ENCODE peak calls at places on chromosomes 16 and 17, in ten cellular contexts. N is fibroblast of gingiva; X is transverse colon; I is activated CD4-positive, CD25-positive, alpha-beta regulatory T cell treated with anti-CD3 and anti-CD28 coated beads, Interleukin-2, amount 50 U/mL, for 16 hours; S is uterus; Y is prostate gland; E is hypothalamus; H is stimulated activated CD8-positive, alpha-beta memory T cell treated with anti-CD3 and anti-CD28 coated beads, Interleukin-7, amount 100 ng/mL, for 1 hour; V is A673; G is heart left ventricle. L is an unnamed sample.

GRCh38 chr17:39921323-39921722 is 2.9 kb upstream of the GSDMB start:
- DNase-seq in H (no peak), N (no peak), Y (no peak), S (no peak), E (no peak), V (no peak), X (no peak), I (no peak), G (no peak), L (no peak)

GRCh38 chr17:5526821-5527598 is 40.6 kb downstream of the MIS12 start:
- DNase-seq in H (no peak), X (peak; percentile 26), G (peak; percentile 92), S (peak; percentile 85), V (peak; percentile 79), I (no peak), E (peak; percentile 76), Y (peak; percentile 12), N (peak; percentile 93), L (peak; percentile 90)

GRCh38 chr17:31394544-31394943 is 3.1 kb downstream of the RAB11FIP4 start:
- DNase-seq in Y (no peak), H (no peak), G (peak; percentile 70), I (no peak), S (no peak), E (no peak), X (no peak), V (peak; percentile 54), N (peak; percentile 50), L (peak; percentile 85)

GRCh38 chr17:16419929-16420271 is 4.5 kb downstream of the TRPV2 start:
- DNase-seq in I (no peak), E (no peak), H (no peak), X (no peak), G (no peak), Y (no peak), S (no peak), V (no peak), N (peak; percentile 44), L (peak; percentile 67)

GRCh38 chr16:50386139-50386538 is 17.4 kb upstream of the BRD7 start:
- DNase-seq in V (peak; percentile 30), N (no peak), X (no peak), H (no peak), Y (no peak), E (no peak), I (no peak), G (no peak), S (no peak), L (no peak)

GRCh38 chr16:85858984-85859817 is 39.8 kb upstream of the IRF8 start:
- DNase-seq in N (no peak), V (no peak), S (no peak), H (no peak), X (no peak), I (no peak), E (no peak), Y (no peak), G (no peak), L (no peak)

GRCh38 chr16:8645141-8645521 is 23.6 kb downstream of the METTL22 start:
- DNase-seq in G (no peak), E (no peak), V (no peak), N (no peak), S (no peak), X (no peak), H (no peak), Y (no peak), I (no peak), L (no peak)

GRCh38 chr16:66476328-66477027 is 49.4 kb downstream of the BEAN1 start:
- DNase-seq in H (no peak), I (no peak), Y (no peak), G (no peak), E (no peak), V (peak; percentile 22), X (no peak), S (no peak), N (no peak), L (no peak)

GRCh38 chr16:68445458-68445857 is 2.9 kb downstream of the SMPD3 start:
- DNase-seq in S (no peak), H (no peak), V (peak; percentile 80), I (no peak), G (no peak), X (peak; percentile 64), Y (no peak), N (no peak), E (no peak), L (peak; percentile 50)

GRCh38 chr17:12789976-12790805 is 893 bp downstream of the ARHGAP44 start:
- DNase-seq in V (no peak), S (peak; percentile 19), N (no peak), X (peak; percentile 34), G (no peak), H (no peak), E (peak; percentile 24), I (no peak), Y (peak; percentile 7), L (peak; percentile 36)

GRCh38 chr17:40538019-40538935 is 27.0 kb downstream of the CCR7 start:
- DNase-seq in S (no peak), I (no peak), Y (peak; percentile 81), X (no peak), V (no peak), N (peak; percentile 58), H (no peak), E (peak; percentile 35), G (peak; percentile 86), L (no peak)

GRCh38 chr16:49754495-49755290 is 101.2 kb downstream of the ZNF423 start:
- DNase-seq in V (peak; percentile 94), E (no peak), X (peak; percentile 20), I (no peak), H (no peak), N (no peak), G (peak; percentile 53), S (no peak), Y (no peak), L (peak; percentile 37)

GRCh38 chr16:47043970-47044684 is 70.7 kb upstream of the DNAJA2 start:
- DNase-seq in H (no peak), G (peak; percentile 46), V (no peak), E (no peak), S (no peak), X (no peak), I (no peak), N (no peak), Y (no peak), L (no peak)

GRCh38 chr17:27630607-27631408 is at the start of gene LGALS9:
- DNase-seq in V (no peak), S (no peak), E (no peak), I (peak; percentile 10), G (peak; percentile 43), X (peak; percentile 83), H (no peak), Y (no peak), N (no peak), L (no peak)

GRCh38 chr16:1183235-1183907 is 30.5 kb downstream of the CACNA1H start:
- DNase-seq in X (peak; percentile 53), S (peak; percentile 87), V (peak; percentile 72), H (no peak), N (no peak), G (peak; percentile 71), I (no peak), Y (no peak), E (peak; percentile 23), L (no peak)

GRCh38 chr17:58326609-58327341 is 1.8 kb downstream of the TSPOAP1 start:
- DNase-seq in S (no peak), H (no peak), Y (no peak), G (no peak), V (no peak), E (no peak), X (no peak), I (no peak), N (no peak), L (no peak)

GRCh38 chr17:7830616-7831015 is 3.4 kb upstream of the KDM6B start:
- DNase-seq in G (no peak), E (no peak), H (no peak), N (no peak), V (no peak), S (no peak), I (no peak), Y (no peak), X (no peak), L (no peak)

GRCh38 chr16:11587643-11588247 is 1.0 kb upstream of the LITAF start:
- DNase-seq in I (no peak), X (no peak), V (no peak), H (no peak), G (no peak), S (no peak), E (no peak), N (no peak), Y (no peak), L (no peak)

GRCh38 chr16:24977673-24978065 is 37.5 kb downstream of the ARHGAP17 start:
- DNase-seq in G (no peak), N (peak; percentile 90), X (no peak), S (no peak), Y (no peak), E (no peak), V (peak; percentile 62), I (no peak), H (no peak), L (no peak)

GRCh38 chr16:57540387-57540786 is 2.1 kb upstream of the ADGRG5 start:
- DNase-seq in N (no peak), H (no peak), I (no peak), G (no peak), S (peak; percentile 9), E (no peak), V (no peak), Y (no peak), X (no peak), L (no peak)

GRCh38 chr16:15482068-15482747 is 47.8 kb downstream of the BMERB1 start:
- DNase-seq in N (peak; percentile 62), V (peak; percentile 48), G (peak; percentile 68), H (no peak), S (peak; percentile 76), I (no peak), Y (peak; percentile 4), E (no peak), X (peak; percentile 29), L (peak; percentile 89)

GRCh38 chr16:27642753-27643152 is 92.8 kb downstream of the KATNIP start:
- DNase-seq in V (peak; percentile 18), N (peak; percentile 20), I (no peak), E (no peak), Y (no peak), S (no peak), X (no peak), H (no peak), G (no peak), L (peak; percentile 39)

GRCh38 chr17:68296217-68297140 is 5.2 kb downstream of the ARSG start:
- DNase-seq in N (no peak), X (peak; percentile 52), G (no peak), E (no peak), I (peak; percentile 45), V (no peak), Y (peak; percentile 95), S (no peak), H (no peak), L (no peak)

GRCh38 chr17:83083368-83084201 is 4.2 kb downstream of the METRNL start:
- DNase-seq in V (peak; percentile 65), H (peak; percentile 62), S (peak; percentile 74), G (no peak), N (peak; percentile 97), X (no peak), Y (no peak), I (no peak), E (no peak), L (no peak)

GRCh38 chr17:74394977-74395376 is 27.7 kb downstream of the GPR142 start:
- DNase-seq in G (no peak), I (no peak), X (peak; percentile 46), E (no peak), H (no peak), N (no peak), V (no peak), Y (peak; percentile 51), S (no peak), L (no peak)

GRCh38 chr16:70432800-70433455 is 6.0 kb downstream of the ST3GAL2 start:
- DNase-seq in I (no peak), H (no peak), X (peak; percentile 51), E (no peak), Y (no peak), S (no peak), V (no peak), G (peak; percentile 43), N (no peak), L (peak; percentile 54)

GRCh38 chr17:31744541-31744951 is 114.5 kb downstream of the COPRS start:
- DNase-seq in V (no peak), H (no peak), Y (peak; percentile 33), G (no peak), E (no peak), X (no peak), N (peak; percentile 49), I (no peak), S (no peak), L (peak; percentile 31)

L was measured in cardiac muscle cell.